ENCODE peak calls at places on chromosome 5, in five cellular contexts. O is upper lobe of left lung, E is K562, D is HepG2, I is GM12878. K is an unnamed sample.

GRCh38 chr5:83474986-83475385 is 3.4 kb downstream of the VCAN start:
- ATAC-seq in I (no peak), D (no peak), E (no peak), O (no peak), K (no peak)

GRCh38 chr5:80147119-80147815 is 108.6 kb downstream of the SERINC5 start:
- ATAC-seq in O (no peak), E (no peak), I (no peak), D (no peak), K (no peak)

GRCh38 chr5:148998174-148998797 is 64.6 kb downstream of the SH3TC2 start:
- ATAC-seq in D (peak), I (peak), O (peak), E (peak), K (peak)

GRCh38 chr5:17216974-17217325 is 481 bp upstream of the BASP1 start:
- ATAC-seq in E (no peak), I (no peak), O (peak), D (no peak), K (no peak)

GRCh38 chr5:56183507-56183906 is 49.6 kb downstream of the ANKRD55 start:
- ATAC-seq in I (peak), O (no peak), D (no peak), E (no peak), K (no peak)

GRCh38 chr5:43019615-43020293 is 20.4 kb downstream of the ANXA2R start:
- ATAC-seq in I (peak), O (peak), E (no peak), D (peak), K (peak)

GRCh38 chr5:34762321-34762871 is 76.6 kb upstream of the TTC23L start:
- ATAC-seq in I (no peak), E (no peak), D (no peak), O (peak), K (peak)

GRCh38 chr5:73367650-73368049 is 80.9 kb downstream of the FOXD1 start:
- ATAC-seq in I (no peak), E (no peak), D (no peak), O (no peak), K (no peak)

GRCh38 chr5:88394531-88395185 is 126.0 kb upstream of the TMEM161B start:
- ATAC-seq in O (no peak), I (no peak), D (no peak), E (no peak), K (no peak)

GRCh38 chr5:14186132-14186830 is 43.1 kb downstream of the TRIO start:
- ATAC-seq in I (peak), O (peak), D (no peak), E (no peak), K (peak)

GRCh38 chr5:107367480-107367879 is 303.3 kb downstream of the EFNA5 start:
- ATAC-seq in D (no peak), O (no peak), E (no peak), I (no peak), K (no peak)

GRCh38 chr5:57184322-57184721 is 10.5 kb downstream of the GPBP1 start:
- ATAC-seq in O (no peak), E (peak), I (peak), D (peak), K (no peak)

GRCh38 chr5:99814311-99815063 is 720.7 kb upstream of the FAM174A start:
- ATAC-seq in D (no peak), O (no peak), I (no peak), E (no peak), K (no peak)

GRCh38 chr5:132622608-132623007 is 35.4 kb upstream of the IL13 start:
- ATAC-seq in E (no peak), D (no peak), O (no peak), I (no peak), K (no peak)

GRCh38 chr5:36934740-36935356 is 58.3 kb downstream of the NIPBL start:
- ATAC-seq in D (no peak), I (no peak), O (no peak), E (no peak), K (no peak)

GRCh38 chr5:121691478-121691877 is 160.2 kb upstream of the FTMT start:
- ATAC-seq in O (no peak), E (peak), I (no peak), D (peak), K (no peak)

DNA sequence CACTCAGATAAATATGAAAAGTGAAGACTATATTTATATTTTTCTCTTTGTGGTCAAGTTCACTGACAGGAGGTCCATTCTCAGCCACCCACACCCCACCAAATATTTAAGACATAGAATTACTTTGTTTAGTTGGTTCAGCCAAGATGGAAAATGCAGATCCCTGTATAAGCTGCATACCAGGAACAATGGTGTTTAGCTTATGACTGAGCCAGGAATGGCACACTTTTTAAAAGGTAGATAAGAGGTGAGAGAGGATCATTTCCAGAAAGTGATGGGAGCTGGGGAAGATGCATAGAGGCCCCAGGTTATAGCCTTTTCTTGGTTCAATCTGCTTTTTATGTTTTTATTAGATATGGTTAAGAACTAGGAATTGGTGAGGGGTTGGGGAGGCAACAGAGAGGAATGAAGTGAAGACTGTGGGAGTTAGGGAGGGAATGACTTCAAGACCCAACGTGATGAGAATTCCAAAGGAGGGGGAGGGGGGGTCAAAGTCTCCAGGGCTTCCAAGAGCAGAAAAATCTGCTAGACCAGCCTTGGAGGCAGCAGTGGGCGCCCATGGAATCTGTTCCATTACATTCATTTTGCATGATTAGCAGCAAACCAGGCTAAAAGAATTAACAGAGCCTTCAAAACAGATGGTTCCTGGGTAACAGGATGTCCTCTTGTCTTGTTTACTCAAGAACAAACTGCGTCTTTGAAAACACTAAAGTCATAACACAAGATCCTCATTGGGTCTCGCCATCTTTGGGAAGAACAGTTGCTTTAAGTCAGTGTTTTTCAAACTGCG is 95.2 kb downstream of the FGF1 start:
- ATAC-seq in O (no peak), E (no peak), I (no peak), D (no peak), K (no peak)
- TF ChIP-seq EP300 in O (no peak), E (no peak), I (no peak), D (no peak), K (no peak)

GRCh38 chr5:150514708-150515211 is 6.8 kb downstream of the NDST1 start:
- ATAC-seq in E (no peak), O (no peak), D (peak), I (peak), K (no peak)
- TF ChIP-seq POLR2AphosphoS5 in E (no peak), O (no peak), D (no peak), I (no peak), K (no peak)

DNA sequence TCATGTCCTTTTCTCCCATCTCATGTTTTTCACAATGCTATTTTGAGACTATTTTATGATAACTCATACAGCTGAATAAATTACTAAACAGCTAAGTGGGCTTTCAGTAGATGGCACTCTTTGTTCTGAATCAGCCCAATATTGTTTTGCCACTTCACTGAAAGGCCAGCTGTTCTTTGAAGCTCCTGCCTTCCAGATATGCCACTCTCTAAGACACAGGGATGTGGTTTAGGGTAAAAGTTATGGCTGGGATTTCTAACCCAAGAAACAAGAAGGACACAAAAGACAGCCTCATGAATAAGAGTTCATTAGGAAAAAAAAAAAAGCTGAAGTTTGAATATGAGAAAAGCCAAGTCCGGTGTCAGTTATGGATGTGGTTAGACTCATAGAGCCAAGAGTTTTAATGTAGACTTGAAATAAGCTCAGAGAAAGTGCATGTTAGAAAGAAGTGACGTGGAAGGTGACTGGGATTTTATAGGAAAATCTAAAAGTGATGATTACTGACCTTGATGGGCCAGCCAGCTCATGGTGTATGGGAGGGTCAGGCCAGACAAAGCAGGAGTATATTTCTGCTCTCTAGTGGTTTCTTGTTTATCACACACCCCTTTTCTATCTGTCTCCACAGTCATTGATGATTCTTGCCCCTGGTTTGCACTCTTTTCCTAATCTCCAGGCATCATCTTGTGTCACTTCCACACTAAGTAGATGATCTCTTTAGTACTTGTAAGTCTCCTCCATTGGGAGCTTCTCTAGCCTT is 488.5 kb downstream of the NR2F1-AS1 start:
- ATAC-seq in E (no peak), I (no peak), D (no peak), O (no peak), K (no peak)
- TF ChIP-seq CTCF in E (no peak), I (no peak), D (peak), O (no peak), K (no peak)

DNA sequence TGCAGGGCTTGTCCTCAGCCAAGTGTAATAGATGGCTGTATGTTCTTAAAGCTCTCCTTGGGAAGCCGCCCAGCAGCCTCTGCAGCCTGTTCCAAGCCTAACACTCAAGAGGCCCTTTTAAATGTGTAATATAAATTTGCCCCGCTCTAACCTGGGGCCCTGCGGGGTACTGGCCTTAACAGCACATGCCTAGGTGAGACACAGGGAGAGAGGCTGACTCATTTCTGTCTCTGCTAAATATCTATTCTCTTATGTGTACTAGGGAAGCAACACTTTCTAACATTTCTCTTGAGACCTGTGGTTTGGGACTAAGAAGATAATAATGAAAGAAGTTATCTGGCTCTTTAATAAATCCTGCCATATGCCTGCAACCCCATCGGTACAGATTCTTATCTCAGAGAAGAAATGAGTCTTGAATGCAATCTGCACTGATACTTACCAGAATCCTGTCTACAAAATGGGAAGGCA is 14.7 kb upstream of the TGFBI start:
- ATAC-seq in I (peak), O (peak), E (no peak), D (no peak), K (peak)
- TF ChIP-seq EP300 in I (no peak), O (no peak), E (no peak), D (no peak), K (no peak)

GRCh38 chr5:180377556-180378197 is 24.5 kb upstream of the GFPT2 start:
- ATAC-seq in I (no peak), D (no peak), O (no peak), E (no peak), K (no peak)
- TF ChIP-seq POLR2AphosphoS5 in I (no peak), D (no peak), O (no peak), E (no peak), K (no peak)

DNA sequence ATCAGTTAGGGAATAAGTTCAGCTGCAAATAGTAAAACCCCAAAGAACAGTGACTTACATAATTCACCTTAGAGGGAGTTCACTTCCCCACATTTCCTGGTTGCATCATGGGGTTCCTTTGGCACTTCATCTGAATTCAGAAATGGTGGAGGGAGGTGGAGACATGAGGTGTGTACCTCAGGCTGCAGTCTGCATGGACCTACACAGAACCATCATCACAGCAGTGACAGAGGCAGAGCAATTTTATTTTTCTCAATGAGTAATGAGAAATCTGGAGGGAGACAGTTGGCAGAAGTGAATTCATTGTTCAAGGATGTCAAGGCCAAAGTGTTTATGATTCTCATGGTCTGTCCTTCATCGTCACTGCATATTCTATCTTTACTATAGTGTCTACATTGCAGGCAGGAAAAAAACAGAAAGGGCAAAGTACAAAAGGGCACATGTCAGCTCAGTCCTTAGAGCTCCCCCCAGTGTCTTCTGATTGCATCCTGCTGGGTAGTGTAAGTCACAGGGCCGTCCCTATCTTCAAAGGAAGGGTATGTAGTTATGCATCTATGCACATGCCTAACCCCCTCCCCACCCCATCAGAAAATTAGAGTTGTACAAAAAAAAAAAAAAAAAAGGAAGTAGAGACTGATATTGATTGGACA is 132.8 kb upstream of the APC start:
- ATAC-seq in I (peak), D (peak), O (no peak), E (peak), K (no peak)
- TF ChIP-seq CTCF in I (peak), D (peak), O (no peak), E (peak), K (no peak)